ENCODE peak calls at places on chromosomes 13 and 19, in eight cellular contexts. X, N, C, V, W, R, K and I are unnamed samples.
A peak's percentile ranks its signal among the peaks of the same experiment; 100 is the strongest.

GRCh38 chr19:2391118-2391725 is 31.2 kb downstream of the TMPRSS9 start:
- DNase-seq in X (peak; percentile 59), N (peak; percentile 82), C (peak; percentile 80), V (no peak), W (peak; percentile 83), R (peak; percentile 38), K (peak; percentile 48), I (peak; percentile 21)

GRCh38 chr19:38691938-38692457 is 44.5 kb downstream of the ACTN4 start:
- DNase-seq in X (no peak), N (peak; percentile 91), C (peak; percentile 93), V (no peak), W (peak; percentile 97), R (no peak), K (peak; percentile 43), I (no peak)

GRCh38 chr13:20921572-20921971 is 19.0 kb upstream of the XPO4 start:
- DNase-seq in X (no peak), N (no peak), C (no peak), V (no peak), W (no peak), R (no peak), K (no peak), I (no peak)

GRCh38 chr13:51453959-51454703 is 1.3 kb upstream of the INTS6 start:
- DNase-seq in X (no peak), N (peak; percentile 29), C (peak; percentile 21), V (no peak), W (peak; percentile 55), R (peak; percentile 49), K (peak; percentile 2), I (no peak)

GRCh38 chr19:39126593-39127187 is 1.1 kb downstream of the PAK4 start:
- DNase-seq in X (no peak), N (peak; percentile 31), C (peak; percentile 45), V (no peak), W (peak; percentile 23), R (peak; percentile 85), K (peak; percentile 94), I (no peak)

GRCh38 chr13:33453911-33454310 is 168.4 kb upstream of the STARD13 start:
- DNase-seq in X (no peak), N (no peak), C (peak; percentile 58), V (no peak), W (peak; percentile 7), R (no peak), K (no peak), I (no peak)

GRCh38 chr13:47798906-47799305 is 202.2 kb downstream of the SUCLA2 start:
- DNase-seq in X (no peak), N (peak; percentile 51), C (peak; percentile 42), V (no peak), W (peak; percentile 19), R (no peak), K (no peak), I (no peak)

GRCh38 chr19:18788782-18789421 is 2.2 kb downstream of the COMP start:
- DNase-seq in X (no peak), N (no peak), C (no peak), V (no peak), W (no peak), R (no peak), K (no peak), I (no peak)

GRCh38 chr13:23709521-23709920 is 139.3 kb downstream of the TNFRSF19 start:
- DNase-seq in X (no peak), N (no peak), C (no peak), V (no peak), W (no peak), R (no peak), K (no peak), I (no peak)

GRCh38 chr19:11142528-11143171 is 12.9 kb downstream of the SPC24 start:
- DNase-seq in X (no peak), N (peak; percentile 98), C (peak; percentile 94), V (no peak), W (peak; percentile 96), R (peak; percentile 80), K (peak; percentile 88), I (no peak)

GRCh38 chr19:57056972-57057371 is 62.8 kb upstream of the USP29 start:
- DNase-seq in X (no peak), N (peak; percentile 20), C (no peak), V (no peak), W (no peak), R (no peak), K (no peak), I (no peak)

GRCh38 chr19:38900816-38901215 is 1.0 kb downstream of the NFKBIB start:
- DNase-seq in X (no peak), N (peak; percentile 31), C (no peak), V (no peak), W (peak; percentile 63), R (no peak), K (no peak), I (no peak)

GRCh38 chr13:46307554-46307953 is 79.5 kb downstream of the RUBCNL start:
- DNase-seq in X (no peak), N (peak; percentile 10), C (peak; percentile 7), V (no peak), W (no peak), R (no peak), K (no peak), I (no peak)

GRCh38 chr13:97133955-97134354 is 88.2 kb upstream of the MBNL2 start:
- DNase-seq in X (no peak), N (no peak), C (no peak), V (no peak), W (no peak), R (no peak), K (no peak), I (no peak)

GRCh38 chr13:60425332-60425731 is 28.3 kb downstream of the TDRD3 start:
- DNase-seq in X (no peak), N (no peak), C (no peak), V (no peak), W (no peak), R (no peak), K (no peak), I (no peak)